ENCODE peak calls at places on chromosomes 1 and 21, in six cellular contexts. T, K, O, L, B and G are unnamed samples.

GRCh38 chr1:32291145-32291707 is 657 bp upstream of the HDAC1 start:
- DNase-seq in L (no peak), T (no peak), O (no peak), B (peak; percentile 22), K (no peak), G (no peak)

GRCh38 chr1:234727018-234727757 is 117.2 kb upstream of the IRF2BP2 start:
- DNase-seq in L (no peak), T (no peak), K (no peak), B (no peak), O (no peak), G (no peak)

GRCh38 chr21:21188513-21189188 is 190.4 kb downstream of the NCAM2 start:
- DNase-seq in L (no peak), B (no peak), K (no peak), O (no peak), T (peak; percentile 9), G (no peak)

GRCh38 chr1:93140106-93140505 is 40.1 kb downstream of the TMED5 start:
- DNase-seq in O (no peak), L (no peak), K (no peak), B (no peak), T (no peak), G (no peak)

GRCh38 chr1:148290881-148291280 is 138.8 kb upstream of the NBPF11 start:
- DNase-seq in O (no peak), T (no peak), L (no peak), B (no peak), K (no peak), G (no peak)

GRCh38 chr1:52056110-52056936 is at the start of gene BTF3L4:
- DNase-seq in L (peak; percentile 95), O (peak; percentile 90), K (peak; percentile 80), T (peak; percentile 93), B (peak; percentile 91), G (peak; percentile 91)

GRCh38 chr1:31306278-31306677 is 9.4 kb downstream of the ZCCHC17 start:
- DNase-seq in T (no peak), O (no peak), B (peak; percentile 95), L (no peak), K (no peak), G (no peak)

GRCh38 chr1:119712342-119713038 is 756 bp downstream of the PHGDH start:
- DNase-seq in O (peak; percentile 62), K (no peak), L (peak; percentile 53), T (peak; percentile 81), B (peak; percentile 97), G (peak; percentile 34)

GRCh38 chr1:244297087-244297486 is 154.6 kb downstream of the ADSS2 start:
- DNase-seq in K (no peak), T (no peak), B (no peak), O (no peak), L (no peak), G (no peak)

GRCh38 chr1:6392880-6393399 is 627 bp downstream of the ACOT7 start:
- DNase-seq in K (no peak), T (no peak), O (peak; percentile 37), B (no peak), L (no peak), G (no peak)

GRCh38 chr1:202133016-202133415 is 10.3 kb downstream of the GPR37L1 start:
- DNase-seq in T (no peak), K (no peak), B (no peak), L (no peak), O (no peak), G (no peak)

GRCh38 chr1:159532922-159533321 is 2.9 kb downstream of the OR10J5 start:
- DNase-seq in O (no peak), K (no peak), T (no peak), B (peak; percentile 1), L (no peak), G (no peak)

GRCh38 chr1:220881918-220882891 is 3.0 kb downstream of the HLX start:
- DNase-seq in L (no peak), O (peak; percentile 70), K (no peak), T (no peak), B (peak; percentile 45), G (no peak)

GRCh38 chr1:161215079-161215478 is at the start of gene FCER1G:
- DNase-seq in L (no peak), K (no peak), B (no peak), O (no peak), T (no peak), G (no peak)

GRCh38 chr1:15275921-15276683 is 29.1 kb downstream of the FHAD1 start:
- DNase-seq in T (no peak), L (no peak), B (no peak), K (no peak), O (no peak), G (no peak)

GRCh38 chr1:78340006-78340405 is 150.8 kb upstream of the PTGFR start:
- DNase-seq in T (no peak), O (no peak), B (peak; percentile 78), L (no peak), K (no peak), G (no peak)

GRCh38 chr1:164755674-164756073 is 196.7 kb downstream of the PBX1 start:
- DNase-seq in O (no peak), L (no peak), T (no peak), K (no peak), B (no peak), G (no peak)

GRCh38 chr1:216632980-216633379 is 90.2 kb downstream of the ESRRG start:
- DNase-seq in B (no peak), L (no peak), T (no peak), O (no peak), K (no peak), G (no peak)

GRCh38 chr1:224432672-224433040 is 1.9 kb downstream of the WDR26 start:
- DNase-seq in T (no peak), O (no peak), B (peak; percentile 15), L (peak; percentile 13), K (no peak), G (no peak)

GRCh38 chr1:204286841-204287387 is 72.8 kb downstream of the PLEKHA6 start:
- DNase-seq in L (peak; percentile 24), B (no peak), K (no peak), T (no peak), O (no peak), G (no peak)

GRCh38 chr1:147334292-147334691 is 91.8 kb downstream of the CHD1L start:
- DNase-seq in T (peak; percentile 71), B (no peak), L (no peak), O (no peak), K (no peak), G (peak; percentile 72)

GRCh38 chr1:96927125-96927524 is 205.5 kb downstream of the PTBP2 start:
- DNase-seq in O (no peak), K (no peak), T (no peak), B (peak; percentile 33), L (no peak), G (no peak)

GRCh38 chr1:110630770-110631663 is 24.9 kb upstream of the KCNA2 start:
- DNase-seq in B (peak; percentile 46), O (peak; percentile 86), L (peak; percentile 89), T (peak; percentile 42), K (peak; percentile 66), G (peak; percentile 64)

GRCh38 chr1:168751195-168751650 is 22.2 kb upstream of the DPT start:
- DNase-seq in O (no peak), T (no peak), B (no peak), K (no peak), L (no peak), G (no peak)

GRCh38 chr1:98749152-98749756 is 87.7 kb downstream of the SNX7 start:
- DNase-seq in B (peak; percentile 18), T (no peak), K (no peak), L (no peak), O (no peak), G (no peak)

GRCh38 chr1:234600418-234601216 is 9.4 kb downstream of the IRF2BP2 start:
- DNase-seq in O (no peak), K (no peak), T (no peak), B (no peak), L (peak; percentile 5), G (no peak)

GRCh38 chr1:71566413-71566812 is 485.6 kb upstream of the ZRANB2 start:
- DNase-seq in O (no peak), K (no peak), B (no peak), L (no peak), T (no peak), G (no peak)

GRCh38 chr1:71621785-71622184 is 541.0 kb upstream of the ZRANB2 start:
- DNase-seq in T (no peak), B (peak; percentile 55), O (no peak), L (no peak), K (no peak), G (no peak)

GRCh38 chr1:170176772-170177171 is 31.0 kb downstream of the NTMT2 start:
- DNase-seq in K (no peak), L (no peak), T (no peak), B (no peak), O (no peak), G (no peak)

GRCh38 chr21:46605759-46606426 is 1.0 kb upstream of the S100B start:
- DNase-seq in O (no peak), L (peak; percentile 24), K (peak; percentile 17), T (no peak), B (no peak), G (no peak)

GRCh38 chr21:33940164-33940563 is 24.6 kb upstream of the ATP5PO start:
- DNase-seq in L (no peak), B (peak; percentile 62), K (no peak), O (no peak), T (no peak), G (no peak)

GRCh38 chr1:24294228-24294672 is 24.9 kb upstream of the GRHL3 start:
- DNase-seq in B (peak; percentile 97), O (no peak), K (no peak), T (no peak), L (no peak), G (no peak)